ENCODE peak calls at places on chromosome 17, in six cellular contexts. One of them, this sample, is unnamed.

GRCh38 chr17:4485676-4486646 is 12.7 kb upstream of the SPNS2 start:
- DNase-seq in SK-N-SH: peak; percentile 65
- DNase-seq in H1: no peak
- DNase-seq in HCT116: no peak
- DNase-seq in K562: no peak
- DNase-seq in IMR-90: no peak
- DNase-seq in this sample: no peak

GRCh38 chr17:39935896-39936295 is 8.4 kb downstream of the LRRC3C start:
- DNase-seq in H1: no peak
- DNase-seq in HCT116: no peak
- DNase-seq in IMR-90: peak; percentile 55
- DNase-seq in K562: peak; percentile 30
- DNase-seq in SK-N-SH: no peak
- DNase-seq in this sample: no peak

GRCh38 chr17:70366421-70366820 is 197.1 kb downstream of the KCNJ2 start:
- DNase-seq in SK-N-SH: no peak
- DNase-seq in K562: no peak
- DNase-seq in H1: peak; percentile 13
- DNase-seq in HCT116: no peak
- DNase-seq in IMR-90: no peak
- DNase-seq in this sample: no peak

GRCh38 chr17:47252766-47253512 is 688 bp upstream of the ITGB3 start:
- DNase-seq in IMR-90: no peak
- DNase-seq in K562: no peak
- DNase-seq in SK-N-SH: no peak
- DNase-seq in H1: no peak
- DNase-seq in HCT116: no peak
- DNase-seq in this sample: no peak

GRCh38 chr17:20243524-20243923 is 223.8 kb downstream of the LGALS9B start:
- DNase-seq in K562: no peak
- DNase-seq in HCT116: no peak
- DNase-seq in SK-N-SH: no peak
- DNase-seq in H1: no peak
- DNase-seq in IMR-90: peak; percentile 37
- DNase-seq in this sample: no peak

GRCh38 chr17:50620848-50621247 is 13.8 kb upstream of the ABCC3 start:
- DNase-seq in HCT116: no peak
- DNase-seq in IMR-90: no peak
- DNase-seq in K562: peak; percentile 34
- DNase-seq in SK-N-SH: peak; percentile 74
- DNase-seq in H1: no peak
- DNase-seq in this sample: no peak

GRCh38 chr17:36016555-36016954 is 1.2 kb downstream of the CCL23 start:
- DNase-seq in SK-N-SH: no peak
- DNase-seq in IMR-90: no peak
- DNase-seq in K562: no peak
- DNase-seq in H1: no peak
- DNase-seq in HCT116: no peak
- DNase-seq in this sample: no peak

GRCh38 chr17:82319619-82320062 is 2.2 kb upstream of the CD7 start:
- DNase-seq in IMR-90: no peak
- DNase-seq in HCT116: no peak
- DNase-seq in SK-N-SH: no peak
- DNase-seq in K562: no peak
- DNase-seq in H1: no peak
- DNase-seq in this sample: no peak

GRCh38 chr17:18374216-18374615 is 3.4 kb upstream of the EVPLL start:
- DNase-seq in SK-N-SH: no peak
- DNase-seq in IMR-90: no peak
- DNase-seq in K562: no peak
- DNase-seq in HCT116: no peak
- DNase-seq in H1: no peak
- DNase-seq in this sample: no peak

GRCh38 chr17:30388321-30389179 is 9.8 kb downstream of the CPD start:
- DNase-seq in K562: no peak
- DNase-seq in SK-N-SH: peak; percentile 32
- DNase-seq in H1: no peak
- DNase-seq in IMR-90: no peak
- DNase-seq in HCT116: no peak
- DNase-seq in this sample: no peak

GRCh38 chr17:30323262-30323894 is 10.5 kb downstream of the TMIGD1 start:
- DNase-seq in K562: no peak
- DNase-seq in H1: no peak
- DNase-seq in SK-N-SH: no peak
- DNase-seq in IMR-90: no peak
- DNase-seq in HCT116: no peak
- DNase-seq in this sample: no peak

GRCh38 chr17:31533546-31534155 is 142.2 kb downstream of the RAB11FIP4 start:
- DNase-seq in SK-N-SH: peak; percentile 81
- DNase-seq in K562: peak; percentile 59
- DNase-seq in HCT116: peak; percentile 38
- DNase-seq in H1: no peak
- DNase-seq in IMR-90: peak; percentile 88
- DNase-seq in this sample: peak; percentile 79

GRCh38 chr17:72565758-72566157 is 444.9 kb downstream of the SOX9 start:
- DNase-seq in K562: no peak
- DNase-seq in H1: no peak
- DNase-seq in IMR-90: no peak
- DNase-seq in SK-N-SH: no peak
- DNase-seq in HCT116: no peak
- DNase-seq in this sample: no peak

GRCh38 chr17:82258555-82258954 is 14.9 kb downstream of the CSNK1D start:
- DNase-seq in HCT116: no peak
- DNase-seq in H1: no peak
- DNase-seq in SK-N-SH: no peak
- DNase-seq in K562: no peak
- DNase-seq in IMR-90: no peak
- DNase-seq in this sample: no peak

GRCh38 chr17:58317421-58318064 is 11.1 kb downstream of the TSPOAP1 start:
- DNase-seq in K562: peak; percentile 58
- DNase-seq in H1: no peak
- DNase-seq in IMR-90: peak; percentile 75
- DNase-seq in SK-N-SH: peak; percentile 81
- DNase-seq in HCT116: peak; percentile 72
- DNase-seq in this sample: peak; percentile 77

GRCh38 chr17:29591737-29592624 is 951 bp upstream of the ANKRD13B start:
- DNase-seq in SK-N-SH: peak; percentile 96
- DNase-seq in K562: peak; percentile 90
- DNase-seq in H1: no peak
- DNase-seq in HCT116: peak; percentile 69
- DNase-seq in IMR-90: peak; percentile 65
- DNase-seq in this sample: peak; percentile 95

GRCh38 chr17:78979780-78980623 is at the start of gene LGALS3BP:
- DNase-seq in H1: no peak
- DNase-seq in IMR-90: peak; percentile 78
- DNase-seq in K562: no peak
- DNase-seq in HCT116: peak; percentile 70
- DNase-seq in SK-N-SH: peak; percentile 97
- DNase-seq in this sample: peak; percentile 45

GRCh38 chr17:19578545-19578944 is 44.9 kb downstream of the SLC47A1 start:
- DNase-seq in K562: no peak
- DNase-seq in HCT116: no peak
- DNase-seq in SK-N-SH: peak; percentile 85
- DNase-seq in H1: no peak
- DNase-seq in IMR-90: no peak
- DNase-seq in this sample: peak; percentile 19

GRCh38 chr17:32253117-32253611 is 12.5 kb upstream of the RHBDL3 start:
- DNase-seq in SK-N-SH: peak; percentile 82
- DNase-seq in H1: peak; percentile 59
- DNase-seq in HCT116: peak; percentile 54
- DNase-seq in K562: peak; percentile 88
- DNase-seq in IMR-90: peak; percentile 65
- DNase-seq in this sample: peak; percentile 80

GRCh38 chr17:71460943-71461342 is 659.9 kb upstream of the SOX9 start:
- DNase-seq in H1: no peak
- DNase-seq in IMR-90: peak; percentile 43
- DNase-seq in HCT116: peak; percentile 28
- DNase-seq in SK-N-SH: no peak
- DNase-seq in K562: no peak
- DNase-seq in this sample: peak; percentile 12

GRCh38 chr17:21167303-21167702 is 40.5 kb downstream of the DHRS7B start:
- DNase-seq in H1: no peak
- DNase-seq in K562: no peak
- DNase-seq in SK-N-SH: no peak
- DNase-seq in HCT116: no peak
- DNase-seq in IMR-90: peak; percentile 5
- DNase-seq in this sample: no peak

GRCh38 chr17:28807925-28808641 is 34.5 kb downstream of the FAM222B start:
- DNase-seq in K562: no peak
- DNase-seq in H1: no peak
- DNase-seq in SK-N-SH: no peak
- DNase-seq in HCT116: peak; percentile 69
- DNase-seq in IMR-90: peak; percentile 92
- DNase-seq in this sample: peak; percentile 57

GRCh38 chr17:75752405-75753192 is 12.4 kb downstream of the GALK1 start:
- DNase-seq in SK-N-SH: no peak
- DNase-seq in IMR-90: no peak
- DNase-seq in K562: no peak
- DNase-seq in H1: no peak
- DNase-seq in HCT116: no peak
- DNase-seq in this sample: no peak

GRCh38 chr17:70906808-70907207 is 737.5 kb downstream of the KCNJ2 start:
- DNase-seq in HCT116: no peak
- DNase-seq in IMR-90: peak; percentile 62
- DNase-seq in H1: no peak
- DNase-seq in K562: no peak
- DNase-seq in SK-N-SH: peak; percentile 64
- DNase-seq in this sample: no peak

DNA sequence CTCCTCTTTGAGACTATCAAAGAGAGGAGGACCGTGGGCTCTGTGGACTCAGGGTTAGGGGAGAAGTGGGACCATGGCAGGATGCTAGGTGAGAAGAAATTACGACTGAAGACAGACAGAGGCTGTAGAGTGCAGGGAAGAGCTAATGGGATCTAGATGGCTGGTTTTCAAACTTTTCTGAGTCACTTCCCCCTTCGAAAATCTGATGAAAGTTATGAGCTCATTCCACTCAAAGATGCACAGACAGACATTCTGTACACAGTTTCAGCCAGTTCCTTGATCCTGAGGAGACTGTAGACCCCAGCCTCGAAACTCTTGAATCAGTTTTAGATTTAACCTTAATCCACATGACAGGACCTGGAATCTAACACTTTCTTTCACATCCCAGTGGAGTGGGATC is 40.7 kb downstream of the RGS9 start:
- DNase-seq in K562: no peak
- DNase-seq in SK-N-SH: no peak
- DNase-seq in IMR-90: peak; percentile 83
- DNase-seq in HCT116: no peak
- DNase-seq in H1: no peak
- DNase-seq in this sample: no peak
- TF ChIP-seq RAD21 in K562: no peak
- TF ChIP-seq RAD21 in SK-N-SH: no peak
- TF ChIP-seq RAD21 in IMR-90: no peak
- TF ChIP-seq RAD21 in HCT116: no peak
- TF ChIP-seq RAD21 in H1: no peak
- TF ChIP-seq RAD21 in this sample: no peak

DNA sequence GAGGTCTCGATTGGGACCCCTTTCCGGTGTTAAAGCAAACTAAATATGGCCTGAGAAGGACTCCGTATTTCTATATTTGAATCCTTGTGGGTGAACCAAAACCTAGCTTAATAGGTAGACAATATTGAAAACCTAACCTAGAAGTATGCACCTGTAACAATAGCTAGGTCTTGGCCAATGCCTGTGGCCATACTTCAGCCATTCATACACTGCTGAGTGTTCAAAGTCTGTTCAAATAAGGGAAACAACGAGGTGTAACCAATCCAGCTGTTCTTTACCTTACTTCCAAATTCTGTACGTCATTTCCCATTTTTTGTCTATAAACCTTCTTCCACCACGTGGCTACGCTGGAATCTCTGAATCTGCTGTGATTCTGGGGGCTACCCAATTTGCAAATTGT is 34.1 kb upstream of the HELZ start:
- DNase-seq in IMR-90: no peak
- DNase-seq in SK-N-SH: no peak
- DNase-seq in H1: no peak
- DNase-seq in K562: no peak
- DNase-seq in HCT116: no peak
- DNase-seq in this sample: no peak
- H3K4me2 ChIP-seq in IMR-90: no peak overlapping the region
- H3K4me2 ChIP-seq in SK-N-SH: no peak overlapping the region
- H3K4me2 ChIP-seq in H1: no peak overlapping the region
- H3K4me2 ChIP-seq in K562: no peak overlapping the region
- H3K4me2 ChIP-seq in HCT116: no peak overlapping the region
- H3K4me2 ChIP-seq in this sample: no peak overlapping the region

GRCh38 chr17:43949777-43950176 is 4.0 kb downstream of the PYY start:
- DNase-seq in HCT116: no peak
- DNase-seq in H1: no peak
- DNase-seq in K562: no peak
- DNase-seq in IMR-90: no peak
- DNase-seq in SK-N-SH: no peak
- DNase-seq in this sample: no peak
- TF ChIP-seq CTCF in HCT116: peak; percentile 5
- TF ChIP-seq CTCF in H1: peak; percentile 3
- TF ChIP-seq CTCF in K562: no peak
- TF ChIP-seq CTCF in IMR-90: no peak
- TF ChIP-seq CTCF in SK-N-SH: peak; percentile 19
- TF ChIP-seq CTCF in this sample: no peak

GRCh38 chr17:61412860-61413653 is 13.4 kb downstream of the TBX2 start:
- DNase-seq in H1: no peak
- DNase-seq in K562: no peak
- DNase-seq in SK-N-SH: peak; percentile 80
- DNase-seq in IMR-90: no peak
- DNase-seq in HCT116: no peak
- DNase-seq in this sample: peak; percentile 8

GRCh38 chr17:61414141-61414935 is 14.7 kb downstream of the TBX2 start:
- DNase-seq in IMR-90: no peak
- DNase-seq in H1: no peak
- DNase-seq in HCT116: no peak
- DNase-seq in SK-N-SH: peak; percentile 75
- DNase-seq in K562: no peak
- DNase-seq in this sample: no peak

GRCh38 chr17:61414936-61415251 is 15.3 kb downstream of the TBX2 start:
- DNase-seq in SK-N-SH: peak; percentile 47
- DNase-seq in H1: no peak
- DNase-seq in IMR-90: no peak
- DNase-seq in HCT116: no peak
- DNase-seq in K562: no peak
- DNase-seq in this sample: no peak

GRCh38 chr17:61411944-61412859 is 12.6 kb downstream of the TBX2 start:
- DNase-seq in SK-N-SH: peak; percentile 99
- DNase-seq in IMR-90: peak; percentile 75
- DNase-seq in H1: no peak
- DNase-seq in HCT116: peak; percentile 49
- DNase-seq in K562: peak; percentile 57
- DNase-seq in this sample: peak; percentile 82

DNA sequence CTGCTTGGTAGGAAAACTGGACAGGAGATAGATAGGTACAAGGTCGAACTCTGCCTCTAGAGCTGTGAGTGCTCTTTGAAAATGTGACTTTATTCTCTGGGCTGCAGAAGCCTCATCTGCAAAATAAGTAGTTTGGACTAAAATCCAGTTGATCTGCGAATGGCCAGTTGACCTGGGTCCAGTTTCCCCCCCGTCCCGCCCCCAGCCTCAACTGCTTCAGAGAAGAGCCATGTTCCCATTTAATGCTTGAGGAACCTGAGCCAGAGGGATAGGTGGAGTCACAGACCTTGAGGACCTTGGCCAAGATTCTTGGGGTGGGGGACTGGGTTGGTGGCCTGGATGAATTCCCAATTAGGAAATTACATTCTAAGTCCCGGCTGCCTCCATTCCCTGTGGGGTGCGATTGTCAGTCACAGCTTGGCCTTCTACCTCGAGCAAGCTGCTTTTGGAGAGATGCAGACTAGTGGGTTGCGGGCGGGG is 14.1 kb downstream of the TBX2 start:
- DNase-seq in H1: no peak
- DNase-seq in HCT116: no peak
- DNase-seq in IMR-90: no peak
- DNase-seq in SK-N-SH: peak; percentile 30
- DNase-seq in K562: no peak
- DNase-seq in this sample: no peak
- TF ChIP-seq RAD21 in H1: no peak
- TF ChIP-seq RAD21 in HCT116: no peak
- TF ChIP-seq RAD21 in IMR-90: no peak
- TF ChIP-seq RAD21 in SK-N-SH: no peak
- TF ChIP-seq RAD21 in K562: no peak
- TF ChIP-seq RAD21 in this sample: no peak